ENCODE peak calls at places on chromosome 9, in four cellular contexts. One of them, this sample, is unnamed.

GRCh38 chr9:17121264-17121663 is 13.6 kb upstream of the CNTLN start:
- DNase-seq in activated naive CD4-positive, alpha-beta T cell treated with anti-CD3 and anti-CD28 coated beads, Interleukin-2, amount 50 U/mL, for 16 hours: no peak
- DNase-seq in IMR-90: no peak
- DNase-seq in retinal pigment epithelial cell: no peak
- DNase-seq in this sample: no peak

GRCh38 chr9:88782931-88783451 is 208.3 kb upstream of the S1PR3 start:
- DNase-seq in activated naive CD4-positive, alpha-beta T cell treated with anti-CD3 and anti-CD28 coated beads, Interleukin-2, amount 50 U/mL, for 16 hours: no peak
- DNase-seq in retinal pigment epithelial cell: no peak
- DNase-seq in IMR-90: peak; percentile 48
- DNase-seq in this sample: no peak

GRCh38 chr9:76027426-76027825 is 137.0 kb downstream of the PCSK5 start:
- DNase-seq in IMR-90: peak; percentile 16
- DNase-seq in retinal pigment epithelial cell: no peak
- DNase-seq in activated naive CD4-positive, alpha-beta T cell treated with anti-CD3 and anti-CD28 coated beads, Interleukin-2, amount 50 U/mL, for 16 hours: peak; percentile 20
- DNase-seq in this sample: no peak

GRCh38 chr9:37747271-37747753 is 6.3 kb upstream of the TRMT10B start:
- DNase-seq in activated naive CD4-positive, alpha-beta T cell treated with anti-CD3 and anti-CD28 coated beads, Interleukin-2, amount 50 U/mL, for 16 hours: peak; percentile 64
- DNase-seq in IMR-90: peak; percentile 78
- DNase-seq in retinal pigment epithelial cell: peak; percentile 26
- DNase-seq in this sample: peak; percentile 37

GRCh38 chr9:99859395-99859980 is 37.8 kb downstream of the NR4A3 start:
- DNase-seq in activated naive CD4-positive, alpha-beta T cell treated with anti-CD3 and anti-CD28 coated beads, Interleukin-2, amount 50 U/mL, for 16 hours: no peak
- DNase-seq in IMR-90: peak; percentile 42
- DNase-seq in retinal pigment epithelial cell: no peak
- DNase-seq in this sample: no peak

GRCh38 chr9:85420750-85421149 is 321.0 kb downstream of the AGTPBP1 start:
- DNase-seq in retinal pigment epithelial cell: peak; percentile 27
- DNase-seq in IMR-90: no peak
- DNase-seq in activated naive CD4-positive, alpha-beta T cell treated with anti-CD3 and anti-CD28 coated beads, Interleukin-2, amount 50 U/mL, for 16 hours: no peak
- DNase-seq in this sample: no peak

GRCh38 chr9:106065579-106066214 is 371.4 kb downstream of the TMEM38B start:
- DNase-seq in IMR-90: no peak
- DNase-seq in retinal pigment epithelial cell: no peak
- DNase-seq in activated naive CD4-positive, alpha-beta T cell treated with anti-CD3 and anti-CD28 coated beads, Interleukin-2, amount 50 U/mL, for 16 hours: no peak
- DNase-seq in this sample: no peak

GRCh38 chr9:123281659-123282342 is 13.4 kb upstream of the STRBP start:
- DNase-seq in activated naive CD4-positive, alpha-beta T cell treated with anti-CD3 and anti-CD28 coated beads, Interleukin-2, amount 50 U/mL, for 16 hours: no peak
- DNase-seq in IMR-90: no peak
- DNase-seq in retinal pigment epithelial cell: no peak
- DNase-seq in this sample: no peak

GRCh38 chr9:103714992-103715391 is 379.1 kb upstream of the SMC2 start:
- DNase-seq in retinal pigment epithelial cell: no peak
- DNase-seq in activated naive CD4-positive, alpha-beta T cell treated with anti-CD3 and anti-CD28 coated beads, Interleukin-2, amount 50 U/mL, for 16 hours: no peak
- DNase-seq in IMR-90: no peak
- DNase-seq in this sample: no peak